ENCODE peak calls at places on chromosomes 16 and 17, in six cellular contexts. One of them, this sample, is unnamed.

GRCh38 chr17:1649844-1650409 is at the start of gene RILP:
- DNase-seq in HepG2: peak; percentile 89
- DNase-seq in H1: no peak
- DNase-seq in HL-60: no peak
- DNase-seq in K562: peak; percentile 78
- DNase-seq in GM12878: no peak
- DNase-seq in this sample: no peak

GRCh38 chr16:79601092-79601977 is 798 bp upstream of the MAF start:
- DNase-seq in HepG2: peak; percentile 72
- DNase-seq in HL-60: no peak
- DNase-seq in H1: no peak
- DNase-seq in K562: no peak
- DNase-seq in GM12878: no peak
- DNase-seq in this sample: peak; percentile 48

GRCh38 chr16:30982548-30983288 is 2.3 kb upstream of the HSD3B7 start:
- DNase-seq in HepG2: no peak
- DNase-seq in HL-60: no peak
- DNase-seq in K562: no peak
- DNase-seq in GM12878: no peak
- DNase-seq in H1: no peak
- DNase-seq in this sample: no peak

GRCh38 chr17:37358098-37358829 is 17.5 kb upstream of the C17orf78 start:
- DNase-seq in HepG2: peak; percentile 81
- DNase-seq in HL-60: no peak
- DNase-seq in K562: peak; percentile 70
- DNase-seq in GM12878: no peak
- DNase-seq in H1: peak; percentile 66
- DNase-seq in this sample: peak; percentile 84

GRCh38 chr17:20201059-20201458 is 191.9 kb downstream of the SPECC1 start:
- DNase-seq in GM12878: no peak
- DNase-seq in H1: no peak
- DNase-seq in K562: no peak
- DNase-seq in HL-60: no peak
- DNase-seq in HepG2: no peak
- DNase-seq in this sample: no peak

GRCh38 chr17:69430488-69430887 is 16.0 kb downstream of the MAP2K6 start:
- DNase-seq in H1: no peak
- DNase-seq in HepG2: no peak
- DNase-seq in GM12878: no peak
- DNase-seq in HL-60: no peak
- DNase-seq in K562: no peak
- DNase-seq in this sample: no peak

GRCh38 chr16:931171-931570 is 39.6 kb downstream of the LMF1 start:
- DNase-seq in H1: no peak
- DNase-seq in HepG2: no peak
- DNase-seq in GM12878: no peak
- DNase-seq in HL-60: no peak
- DNase-seq in K562: no peak
- DNase-seq in this sample: no peak

GRCh38 chr16:73231969-73232554 is 184.1 kb upstream of the ZFHX3 start:
- DNase-seq in GM12878: no peak
- DNase-seq in K562: no peak
- DNase-seq in H1: no peak
- DNase-seq in HepG2: no peak
- DNase-seq in HL-60: no peak
- DNase-seq in this sample: peak; percentile 23

GRCh38 chr17:68057531-68057952 is 22.0 kb downstream of the KPNA2 start:
- DNase-seq in H1: no peak
- DNase-seq in HL-60: no peak
- DNase-seq in K562: peak; percentile 21
- DNase-seq in GM12878: no peak
- DNase-seq in HepG2: no peak
- DNase-seq in this sample: peak; percentile 24

GRCh38 chr16:29009050-29009837 is 24.4 kb downstream of the LAT start:
- DNase-seq in HL-60: no peak
- DNase-seq in GM12878: no peak
- DNase-seq in HepG2: no peak
- DNase-seq in K562: peak; percentile 95
- DNase-seq in H1: no peak
- DNase-seq in this sample: no peak

GRCh38 chr16:89049484-89050118 is 44.1 kb upstream of the ACSF3 start:
- DNase-seq in HepG2: no peak
- DNase-seq in K562: no peak
- DNase-seq in HL-60: no peak
- DNase-seq in H1: no peak
- DNase-seq in GM12878: no peak
- DNase-seq in this sample: peak; percentile 73

GRCh38 chr17:81723651-81724209 is 11.6 kb downstream of the SLC25A10 start:
- DNase-seq in H1: no peak
- DNase-seq in HL-60: no peak
- DNase-seq in GM12878: no peak
- DNase-seq in K562: no peak
- DNase-seq in HepG2: no peak
- DNase-seq in this sample: no peak

GRCh38 chr16:46763147-46763546 is 15.0 kb upstream of the MYLK3 start:
- DNase-seq in HepG2: no peak
- DNase-seq in K562: no peak
- DNase-seq in H1: no peak
- DNase-seq in HL-60: no peak
- DNase-seq in GM12878: no peak
- DNase-seq in this sample: no peak

GRCh38 chr16:57092786-57093301 is 461 bp downstream of the CPNE2 start:
- DNase-seq in GM12878: no peak
- DNase-seq in H1: no peak
- DNase-seq in HL-60: no peak
- DNase-seq in K562: peak; percentile 79
- DNase-seq in HepG2: no peak
- DNase-seq in this sample: peak; percentile 85

GRCh38 chr17:47732399-47733046 is 513 bp upstream of the TBX21 start:
- DNase-seq in HL-60: no peak
- DNase-seq in GM12878: no peak
- DNase-seq in K562: no peak
- DNase-seq in H1: no peak
- DNase-seq in HepG2: no peak
- DNase-seq in this sample: peak; percentile 46

GRCh38 chr16:20409398-20410152 is at the start of gene ACSM5:
- DNase-seq in GM12878: no peak
- DNase-seq in H1: no peak
- DNase-seq in HL-60: peak; percentile 1
- DNase-seq in HepG2: peak; percentile 62
- DNase-seq in K562: no peak
- DNase-seq in this sample: no peak

GRCh38 chr17:77098884-77099545 is 41.8 kb upstream of the SEC14L1 start:
- DNase-seq in HepG2: peak; percentile 57
- DNase-seq in HL-60: peak; percentile 90
- DNase-seq in GM12878: no peak
- DNase-seq in K562: no peak
- DNase-seq in H1: no peak
- DNase-seq in this sample: no peak

GRCh38 chr16:69408451-69408850 is 16.0 kb upstream of the CYB5B start:
- DNase-seq in GM12878: no peak
- DNase-seq in HL-60: no peak
- DNase-seq in HepG2: no peak
- DNase-seq in H1: no peak
- DNase-seq in K562: no peak
- DNase-seq in this sample: no peak

GRCh38 chr17:44587339-44587738 is 30.1 kb downstream of the FZD2 start:
- DNase-seq in HL-60: no peak
- DNase-seq in H1: no peak
- DNase-seq in K562: no peak
- DNase-seq in HepG2: peak; percentile 43
- DNase-seq in GM12878: no peak
- DNase-seq in this sample: peak; percentile 33

GRCh38 chr16:85157813-85158701 is 45.8 kb upstream of the CIBAR2 start:
- DNase-seq in HepG2: peak; percentile 79
- DNase-seq in HL-60: no peak
- DNase-seq in GM12878: peak; percentile 12
- DNase-seq in H1: peak; percentile 70
- DNase-seq in K562: no peak
- DNase-seq in this sample: peak; percentile 79

DNA sequence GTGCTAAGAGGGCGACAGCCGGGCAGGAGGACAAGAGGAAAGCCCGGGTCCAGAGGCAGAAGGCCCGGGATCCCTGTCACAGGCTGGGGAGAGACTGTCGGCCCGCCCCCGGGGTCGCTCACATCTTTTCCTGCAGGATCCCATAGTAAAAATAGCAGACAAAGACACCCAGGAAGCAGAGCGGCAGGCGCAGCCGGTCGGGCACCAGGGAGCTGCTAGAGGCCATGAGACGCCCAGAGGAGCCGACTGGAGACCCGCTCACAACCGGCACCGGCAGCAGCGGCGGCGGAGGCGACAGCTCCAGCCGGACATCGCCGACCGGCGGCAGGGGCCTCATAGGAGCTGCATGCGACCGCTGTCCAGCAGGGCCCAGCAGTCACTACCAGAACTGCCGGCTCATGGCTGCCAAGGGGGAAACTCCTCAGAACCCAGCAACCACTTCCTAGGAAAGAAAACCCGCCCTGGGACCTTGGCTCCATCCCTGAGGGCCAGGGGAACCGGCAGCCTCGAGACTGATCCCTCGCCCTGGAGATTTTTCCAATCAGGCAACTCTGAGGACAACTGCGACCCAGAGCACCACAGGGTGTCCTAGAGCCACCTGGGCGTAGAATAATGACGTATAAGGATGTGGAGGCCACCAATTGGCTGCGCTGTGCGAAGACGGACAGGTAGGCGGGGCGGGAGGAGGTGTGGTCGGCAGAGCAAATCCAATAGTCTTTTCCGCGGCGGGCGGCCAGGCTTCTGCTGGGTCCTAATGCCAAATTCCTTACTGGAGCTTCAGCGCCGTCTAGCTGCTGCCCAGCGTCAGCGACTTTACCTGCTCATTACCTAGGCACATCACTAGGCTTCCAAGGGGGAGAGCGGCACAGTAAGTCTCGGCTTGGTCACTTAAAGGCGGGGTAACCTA is at the start of gene SLC35B1:
- DNase-seq in HL-60: peak; percentile 97
- DNase-seq in GM12878: peak; percentile 97
- DNase-seq in H1: peak; percentile 97
- DNase-seq in K562: peak; percentile 97
- DNase-seq in HepG2: peak; percentile 99
- DNase-seq in this sample: peak; percentile 99
- TF ChIP-seq GABPA in HL-60: no peak
- TF ChIP-seq GABPA in GM12878: no peak
- TF ChIP-seq GABPA in H1: no peak
- TF ChIP-seq GABPA in K562: peak; percentile 63
- TF ChIP-seq GABPA in HepG2: no peak
- TF ChIP-seq GABPA in this sample: no peak

DNA sequence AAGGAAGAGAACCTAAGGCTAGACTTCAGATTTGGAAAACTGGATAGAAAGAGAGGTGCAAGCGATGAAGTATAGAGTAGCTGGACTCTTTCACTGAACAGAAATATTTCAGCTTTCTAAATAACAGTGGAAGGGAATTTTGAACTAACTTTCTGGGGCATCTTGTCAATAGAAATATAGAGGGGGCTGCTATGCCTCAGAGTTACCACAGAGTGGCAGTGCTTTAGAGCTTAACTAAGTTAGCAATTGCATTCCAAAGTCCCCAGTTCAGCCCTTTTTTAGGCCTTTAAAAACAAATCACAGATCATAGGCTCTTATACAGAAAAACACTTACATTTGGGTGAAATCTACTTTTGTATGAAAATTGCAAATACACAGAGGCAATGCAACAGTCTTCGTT is 154.2 kb upstream of the CDH8 start:
- DNase-seq in K562: no peak
- DNase-seq in HL-60: no peak
- DNase-seq in H1: no peak
- DNase-seq in GM12878: no peak
- DNase-seq in HepG2: peak; percentile 24
- DNase-seq in this sample: peak; percentile 31
- TF ChIP-seq GABPA in K562: no peak
- TF ChIP-seq GABPA in HL-60: no peak
- TF ChIP-seq GABPA in H1: no peak
- TF ChIP-seq GABPA in GM12878: no peak
- TF ChIP-seq GABPA in HepG2: no peak
- TF ChIP-seq GABPA in this sample: no peak

DNA sequence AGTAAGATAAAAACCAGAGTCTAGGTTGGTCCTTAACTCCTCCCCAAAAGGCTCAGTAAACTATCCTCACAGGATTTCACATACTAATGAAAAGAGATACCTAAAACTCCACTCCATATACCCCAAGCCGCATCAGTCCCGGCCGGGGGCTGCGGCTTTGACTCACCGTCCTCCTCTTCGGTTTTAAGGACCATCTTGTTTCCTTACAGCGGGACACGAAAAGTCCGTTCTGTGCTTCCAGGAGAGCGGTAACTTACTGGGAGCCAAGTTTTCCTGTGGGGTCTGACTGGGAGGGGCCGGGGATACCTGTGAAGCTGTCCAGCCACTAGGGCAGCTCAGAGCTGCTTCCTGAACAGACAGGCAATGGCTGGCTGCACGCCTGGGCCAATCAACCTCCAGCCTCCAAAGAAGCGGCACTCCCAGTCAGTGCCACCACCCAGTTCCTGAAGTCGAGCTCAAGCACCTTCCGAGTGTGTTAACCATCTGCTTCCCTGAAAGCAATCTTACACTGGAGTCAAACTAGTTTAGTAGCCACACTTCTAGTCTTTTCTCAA is 45.5 kb downstream of the CYTH1 start:
- DNase-seq in HL-60: peak; percentile 51
- DNase-seq in GM12878: no peak
- DNase-seq in HepG2: no peak
- DNase-seq in H1: no peak
- DNase-seq in K562: peak; percentile 61
- DNase-seq in this sample: no peak
- TF ChIP-seq GABPA in HL-60: no peak
- TF ChIP-seq GABPA in GM12878: no peak
- TF ChIP-seq GABPA in HepG2: no peak
- TF ChIP-seq GABPA in H1: no peak
- TF ChIP-seq GABPA in K562: peak; percentile 28
- TF ChIP-seq GABPA in this sample: no peak

GRCh38 chr16:65069090-65069489 is 52.8 kb downstream of the CDH11 start:
- DNase-seq in HepG2: no peak
- DNase-seq in K562: no peak
- DNase-seq in GM12878: no peak
- DNase-seq in HL-60: no peak
- DNase-seq in H1: no peak
- DNase-seq in this sample: no peak
- TF ChIP-seq GABPA in HepG2: no peak
- TF ChIP-seq GABPA in K562: no peak
- TF ChIP-seq GABPA in GM12878: no peak
- TF ChIP-seq GABPA in HL-60: no peak
- TF ChIP-seq GABPA in H1: no peak
- TF ChIP-seq GABPA in this sample: no peak

GRCh38 chr16:55567382-55567781 is 898 bp downstream of the CAPNS2 start:
- DNase-seq in GM12878: no peak
- DNase-seq in HepG2: no peak
- DNase-seq in K562: no peak
- DNase-seq in HL-60: no peak
- DNase-seq in H1: no peak
- DNase-seq in this sample: no peak
- TF ChIP-seq GABPA in GM12878: no peak
- TF ChIP-seq GABPA in HepG2: no peak
- TF ChIP-seq GABPA in K562: no peak
- TF ChIP-seq GABPA in HL-60: no peak
- TF ChIP-seq GABPA in H1: no peak
- TF ChIP-seq GABPA in this sample: no peak

This sample was measured in SK-N-SH.